ENCODE peak calls at places on chromosomes 12 and 14, in seven cellular contexts. G is D341Med, C is ecto neural progenitor cell, K is iris pigment epithelial cell, Y is K562, Z is left cardiac atrium, D is NCI-H2081. S is an unnamed sample.

GRCh38 chr14:54189358-54190354 is 207.2 kb upstream of the CDKN3 start:
- DNase-seq in G (no peak), C (no peak), K (peak), Y (peak), Z (no peak), D (no peak), S (no peak)

GRCh38 chr12:2806700-2807099 is 5.8 kb upstream of the ITFG2 start:
- DNase-seq in G (no peak), C (no peak), K (peak), Y (no peak), Z (no peak), D (no peak), S (no peak)

GRCh38 chr12:107125833-107126232 is 32.5 kb upstream of the CRY1 start:
- DNase-seq in G (no peak), C (no peak), K (no peak), Y (no peak), Z (no peak), D (peak), S (no peak)

GRCh38 chr12:27780612-27781408 is 774 bp upstream of the MANSC4 start:
- DNase-seq in G (no peak), C (no peak), K (peak), Y (peak), Z (peak), D (peak), S (peak)

GRCh38 chr14:76133103-76133502 is 18.6 kb upstream of the GPATCH2L start:
- DNase-seq in G (no peak), C (no peak), K (peak), Y (peak), Z (no peak), D (no peak), S (no peak)

GRCh38 chr12:41485203-41485602 is 297.1 kb downstream of the PDZRN4 start:
- DNase-seq in G (no peak), C (no peak), K (peak), Y (no peak), Z (no peak), D (no peak), S (no peak)

GRCh38 chr14:93318927-93319326 is 13.9 kb downstream of the BTBD7 start:
- DNase-seq in G (no peak), C (no peak), K (peak), Y (peak), Z (no peak), D (no peak), S (no peak)

GRCh38 chr12:97556201-97556824 is 93.7 kb downstream of the RMST start:
- DNase-seq in G (no peak), C (no peak), K (peak), Y (no peak), Z (peak), D (no peak), S (no peak)

GRCh38 chr14:51860836-51861583 is 598 bp downstream of the GNG2 start:
- DNase-seq in G (no peak), C (no peak), K (no peak), Y (no peak), Z (no peak), D (peak), S (no peak)

GRCh38 chr12:98595152-98595988 is 1.9 kb downstream of the SLC25A3 start:
- DNase-seq in G (no peak), C (no peak), K (peak), Y (no peak), Z (no peak), D (no peak), S (no peak)

GRCh38 chr12:131902332-131903241 is 8.2 kb downstream of the ULK1 start:
- DNase-seq in G (no peak), C (no peak), K (no peak), Y (no peak), Z (no peak), D (no peak), S (no peak)

GRCh38 chr12:57716305-57716704 is 22.2 kb downstream of the AGAP2 start:
- DNase-seq in G (no peak), C (no peak), K (no peak), Y (no peak), Z (no peak), D (no peak), S (no peak)

GRCh38 chr12:123867141-123867540 is 105.0 kb downstream of the DNAH10 start:
- DNase-seq in G (no peak), C (no peak), K (peak), Y (no peak), Z (no peak), D (no peak), S (no peak)

GRCh38 chr14:56846970-56847928 is 37.0 kb upstream of the OTX2 start:
- DNase-seq in G (no peak), C (no peak), K (no peak), Y (no peak), Z (no peak), D (no peak), S (no peak)

GRCh38 chr14:71181215-71182003 is 274.1 kb downstream of the PCNX1 start:
- DNase-seq in G (no peak), C (no peak), K (peak), Y (no peak), Z (no peak), D (no peak), S (no peak)

GRCh38 chr12:95551305-95551704 is at the start of gene USP44:
- DNase-seq in G (no peak), C (peak), K (no peak), Y (peak), Z (no peak), D (no peak), S (no peak)

GRCh38 chr14:24795406-24795805 is 161.4 kb upstream of the GZMB start:
- DNase-seq in G (no peak), C (no peak), K (no peak), Y (no peak), Z (no peak), D (no peak), S (no peak)

GRCh38 chr12:29164477-29165163 is 15.5 kb downstream of the FAR2 start:
- DNase-seq in G (no peak), C (no peak), K (peak), Y (peak), Z (no peak), D (no peak), S (no peak)

GRCh38 chr14:79256311-79256879 is 954.9 kb downstream of the DIO2 start:
- DNase-seq in G (peak), C (no peak), K (no peak), Y (no peak), Z (no peak), D (peak), S (no peak)

GRCh38 chr12:113237748-113238147 is 16.5 kb downstream of the TPCN1 start:
- DNase-seq in G (peak), C (peak), K (no peak), Y (peak), Z (peak), D (no peak), S (no peak)

GRCh38 chr14:103883263-103883523 is 35.8 kb upstream of the PPP1R13B start:
- DNase-seq in G (no peak), C (no peak), K (no peak), Y (no peak), Z (no peak), D (no peak), S (no peak)

GRCh38 chr12:127393460-127393859 is 873.5 kb upstream of the TMEM132C start:
- DNase-seq in G (no peak), C (no peak), K (no peak), Y (no peak), Z (no peak), D (no peak), S (no peak)

GRCh38 chr12:132251741-132252490 is 77.5 kb downstream of the GALNT9 start:
- DNase-seq in G (no peak), C (no peak), K (no peak), Y (no peak), Z (no peak), D (no peak), S (no peak)

GRCh38 chr12:91109148-91109564 is 2.1 kb downstream of the LUM start:
- DNase-seq in G (peak), C (peak), K (peak), Y (peak), Z (peak), D (peak), S (no peak)

GRCh38 chr14:77376380-77376770 is 519 bp downstream of the TMED8 start:
- DNase-seq in G (no peak), C (no peak), K (no peak), Y (peak), Z (peak), D (peak), S (peak)

GRCh38 chr14:32560213-32560857 is 231.2 kb downstream of the AKAP6 start:
- DNase-seq in G (peak), C (peak), K (peak), Y (peak), Z (peak), D (peak), S (no peak)

GRCh38 chr14:104724407-104724980 is 465 bp downstream of the ADSS1 start:
- DNase-seq in G (peak), C (no peak), K (no peak), Y (peak), Z (peak), D (no peak), S (no peak)

GRCh38 chr12:53197011-53197640 is 9.9 kb downstream of the ITGB7 start:
- DNase-seq in G (no peak), C (no peak), K (no peak), Y (no peak), Z (no peak), D (no peak), S (no peak)

GRCh38 chr12:62301080-62301798 is 41.0 kb downstream of the USP15 start:
- DNase-seq in G (no peak), C (no peak), K (no peak), Y (no peak), Z (no peak), D (no peak), S (no peak)

GRCh38 chr14:32468955-32469354 is 139.9 kb downstream of the AKAP6 start:
- DNase-seq in G (no peak), C (no peak), K (peak), Y (no peak), Z (no peak), D (no peak), S (no peak)

GRCh38 chr12:6724409-6724797 is 557 bp downstream of the COPS7A start:
- DNase-seq in G (peak), C (peak), K (no peak), Y (peak), Z (no peak), D (peak), S (peak)

GRCh38 chr12:123085730-123086487 is 65.0 kb downstream of the PITPNM2 start:
- DNase-seq in G (no peak), C (no peak), K (peak), Y (no peak), Z (peak), D (peak), S (no peak)

GRCh38 chr12:110733857-110734373 is 8.8 kb downstream of the PPP1CC start:
- DNase-seq in G (no peak), C (no peak), K (no peak), Y (no peak), Z (no peak), D (no peak), S (no peak)

GRCh38 chr14:92867246-92867925 is 55.6 kb upstream of the CHGA start:
- DNase-seq in G (peak), C (no peak), K (no peak), Y (no peak), Z (no peak), D (peak), S (no peak)

GRCh38 chr12:24788886-24789285 is 160.0 kb downstream of the BCAT1 start:
- DNase-seq in G (no peak), C (no peak), K (no peak), Y (no peak), Z (no peak), D (no peak), S (no peak)

GRCh38 chr12:54032627-54033100 is at the start of gene HOXC5:
- DNase-seq in G (peak), C (peak), K (peak), Y (peak), Z (no peak), D (peak), S (no peak)

GRCh38 chr12:89732511-89732910 is 23.9 kb upstream of the ATP2B1 start:
- DNase-seq in G (no peak), C (no peak), K (no peak), Y (no peak), Z (no peak), D (no peak), S (no peak)

S was measured in T-helper 22 cell.